ENCODE peak calls at places on chromosomes 13 and 19, in five cellular contexts. One of them, this sample, is unnamed.
A peak's percentile ranks its signal among the peaks of the same experiment; 100 is the strongest.

GRCh38 chr13:100630564-100630963 is 42.0 kb upstream of the GGACT start:
- DNase-seq in BJ: no peak
- DNase-seq in cardiac fibroblast: no peak
- DNase-seq in IMR-90: no peak
- DNase-seq in thoracic aorta: no peak
- DNase-seq in this sample: peak; percentile 27

GRCh38 chr13:107407074-107407473 is 808.3 kb downstream of the LIG4 start:
- DNase-seq in BJ: no peak
- DNase-seq in cardiac fibroblast: no peak
- DNase-seq in IMR-90: no peak
- DNase-seq in thoracic aorta: no peak
- DNase-seq in this sample: no peak

GRCh38 chr19:7348587-7349230 is at the start of gene ARHGEF18:
- DNase-seq in BJ: no peak
- DNase-seq in cardiac fibroblast: no peak
- DNase-seq in IMR-90: no peak
- DNase-seq in thoracic aorta: no peak
- DNase-seq in this sample: no peak

GRCh38 chr13:92808007-92808406 is 418.6 kb upstream of the GPC6 start:
- DNase-seq in BJ: no peak
- DNase-seq in cardiac fibroblast: no peak
- DNase-seq in IMR-90: peak; percentile 45
- DNase-seq in thoracic aorta: no peak
- DNase-seq in this sample: no peak

GRCh38 chr19:35085947-35086346 is 29.7 kb upstream of the FXYD3 start:
- DNase-seq in BJ: no peak
- DNase-seq in cardiac fibroblast: no peak
- DNase-seq in IMR-90: no peak
- DNase-seq in thoracic aorta: no peak
- DNase-seq in this sample: no peak

GRCh38 chr13:51479199-51479523 is 26.3 kb upstream of the INTS6 start:
- DNase-seq in BJ: no peak
- DNase-seq in cardiac fibroblast: peak; percentile 26
- DNase-seq in IMR-90: peak; percentile 71
- DNase-seq in thoracic aorta: no peak
- DNase-seq in this sample: peak; percentile 41

GRCh38 chr19:37970699-37971098 is 63.7 kb downstream of the SIPA1L3 start:
- DNase-seq in BJ: no peak
- DNase-seq in cardiac fibroblast: no peak
- DNase-seq in IMR-90: no peak
- DNase-seq in thoracic aorta: no peak
- DNase-seq in this sample: no peak

GRCh38 chr13:83183439-83184149 is 698.7 kb downstream of the SLITRK1 start:
- DNase-seq in BJ: no peak
- DNase-seq in cardiac fibroblast: no peak
- DNase-seq in IMR-90: no peak
- DNase-seq in thoracic aorta: no peak
- DNase-seq in this sample: no peak

GRCh38 chr19:32166238-32166637 is 179.2 kb upstream of the ZNF507 start:
- DNase-seq in BJ: no peak
- DNase-seq in cardiac fibroblast: no peak
- DNase-seq in IMR-90: no peak
- DNase-seq in thoracic aorta: no peak
- DNase-seq in this sample: no peak

GRCh38 chr13:87952377-87952776 is 281.2 kb downstream of the SLITRK5 start:
- DNase-seq in BJ: no peak
- DNase-seq in cardiac fibroblast: no peak
- DNase-seq in IMR-90: no peak
- DNase-seq in thoracic aorta: no peak
- DNase-seq in this sample: no peak

GRCh38 chr19:16067205-16067938 is 8.9 kb upstream of the TPM4 start:
- DNase-seq in BJ: no peak
- DNase-seq in cardiac fibroblast: peak; percentile 94
- DNase-seq in IMR-90: peak; percentile 87
- DNase-seq in thoracic aorta: peak; percentile 84
- DNase-seq in this sample: peak; percentile 88

GRCh38 chr19:35639321-35639639 is 2.3 kb upstream of the ETV2 start:
- DNase-seq in BJ: no peak
- DNase-seq in cardiac fibroblast: no peak
- DNase-seq in IMR-90: no peak
- DNase-seq in thoracic aorta: no peak
- DNase-seq in this sample: no peak

GRCh38 chr13:46476174-46476573 is 76.8 kb upstream of the LRCH1 start:
- DNase-seq in BJ: no peak
- DNase-seq in cardiac fibroblast: peak; percentile 28
- DNase-seq in IMR-90: no peak
- DNase-seq in thoracic aorta: no peak
- DNase-seq in this sample: no peak

GRCh38 chr13:33204130-33204927 is 81.2 kb downstream of the STARD13 start:
- DNase-seq in BJ: peak; percentile 82
- DNase-seq in cardiac fibroblast: peak; percentile 94
- DNase-seq in IMR-90: peak; percentile 90
- DNase-seq in thoracic aorta: peak; percentile 36
- DNase-seq in this sample: peak; percentile 91

GRCh38 chr19:57620673-57621348 is 6.8 kb downstream of the ZNF134 start:
- DNase-seq in BJ: no peak
- DNase-seq in cardiac fibroblast: peak; percentile 15
- DNase-seq in IMR-90: peak; percentile 15
- DNase-seq in thoracic aorta: no peak
- DNase-seq in this sample: peak; percentile 28

GRCh38 chr19:6250024-6250605 is 29.7 kb downstream of the MLLT1 start:
- DNase-seq in BJ: no peak
- DNase-seq in cardiac fibroblast: peak; percentile 36
- DNase-seq in IMR-90: peak; percentile 80
- DNase-seq in thoracic aorta: no peak
- DNase-seq in this sample: peak; percentile 77

GRCh38 chr13:29474991-29475390 is 120.5 kb downstream of the SLC7A1 start:
- DNase-seq in BJ: peak; percentile 33
- DNase-seq in cardiac fibroblast: peak; percentile 54
- DNase-seq in IMR-90: peak; percentile 91
- DNase-seq in thoracic aorta: no peak
- DNase-seq in this sample: peak; percentile 86

GRCh38 chr19:44718441-44719261 is 19.7 kb downstream of the CEACAM16 start:
- DNase-seq in BJ: no peak
- DNase-seq in cardiac fibroblast: peak; percentile 94
- DNase-seq in IMR-90: peak; percentile 56
- DNase-seq in thoracic aorta: peak; percentile 36
- DNase-seq in this sample: peak; percentile 35

GRCh38 chr13:52383362-52383761 is 22.6 kb downstream of the THSD1 start:
- DNase-seq in BJ: no peak
- DNase-seq in cardiac fibroblast: peak; percentile 30
- DNase-seq in IMR-90: peak; percentile 28
- DNase-seq in thoracic aorta: no peak
- DNase-seq in this sample: no peak

GRCh38 chr13:106602178-106602577 is 34.2 kb upstream of the ARGLU1 start:
- DNase-seq in BJ: no peak
- DNase-seq in cardiac fibroblast: no peak
- DNase-seq in IMR-90: no peak
- DNase-seq in thoracic aorta: no peak
- DNase-seq in this sample: no peak

GRCh38 chr19:325937-326565 is 18.5 kb downstream of the MIER2 start:
- DNase-seq in BJ: no peak
- DNase-seq in cardiac fibroblast: no peak
- DNase-seq in IMR-90: no peak
- DNase-seq in thoracic aorta: no peak
- DNase-seq in this sample: no peak

GRCh38 chr13:55815458-55816033 is 1325.2 kb upstream of the PRR20A start:
- DNase-seq in BJ: no peak
- DNase-seq in cardiac fibroblast: no peak
- DNase-seq in IMR-90: no peak
- DNase-seq in thoracic aorta: no peak
- DNase-seq in this sample: no peak

GRCh38 chr19:35879068-35879467 is 10.7 kb downstream of the APLP1 start:
- DNase-seq in BJ: no peak
- DNase-seq in cardiac fibroblast: no peak
- DNase-seq in IMR-90: no peak
- DNase-seq in thoracic aorta: no peak
- DNase-seq in this sample: no peak

GRCh38 chr19:48618278-48618915 is 581 bp downstream of the RPL18 start:
- DNase-seq in BJ: no peak
- DNase-seq in cardiac fibroblast: no peak
- DNase-seq in IMR-90: no peak
- DNase-seq in thoracic aorta: no peak
- DNase-seq in this sample: no peak

GRCh38 chr19:54164369-54165068 is 5.0 kb upstream of the LENG1 start:
- DNase-seq in BJ: no peak
- DNase-seq in cardiac fibroblast: peak; percentile 61
- DNase-seq in IMR-90: peak; percentile 22
- DNase-seq in thoracic aorta: no peak
- DNase-seq in this sample: no peak

GRCh38 chr13:86870388-86870966 is 800.7 kb upstream of the SLITRK5 start:
- DNase-seq in BJ: no peak
- DNase-seq in cardiac fibroblast: peak; percentile 22
- DNase-seq in IMR-90: peak; percentile 43
- DNase-seq in thoracic aorta: no peak
- DNase-seq in this sample: peak; percentile 45

GRCh38 chr13:91398413-91399188 is at the start of gene GPC5:
- DNase-seq in BJ: no peak
- DNase-seq in cardiac fibroblast: peak; percentile 53
- DNase-seq in IMR-90: peak; percentile 43
- DNase-seq in thoracic aorta: peak; percentile 4
- DNase-seq in this sample: peak; percentile 45

GRCh38 chr13:60311527-60311926 is 85.5 kb upstream of the TDRD3 start:
- DNase-seq in BJ: no peak
- DNase-seq in cardiac fibroblast: no peak
- DNase-seq in IMR-90: no peak
- DNase-seq in thoracic aorta: no peak
- DNase-seq in this sample: no peak

GRCh38 chr19:31146546-31147183 is 202.6 kb downstream of the TSHZ3 start:
- DNase-seq in BJ: no peak
- DNase-seq in cardiac fibroblast: no peak
- DNase-seq in IMR-90: no peak
- DNase-seq in thoracic aorta: no peak
- DNase-seq in this sample: no peak

GRCh38 chr19:46976845-46977320 is 42.8 kb upstream of the NPAS1 start:
- DNase-seq in BJ: peak; percentile 66
- DNase-seq in cardiac fibroblast: peak; percentile 79
- DNase-seq in IMR-90: peak; percentile 55
- DNase-seq in thoracic aorta: no peak
- DNase-seq in this sample: peak; percentile 57

GRCh38 chr19:4909172-4909896 is at the start of gene UHRF1:
- DNase-seq in BJ: no peak
- DNase-seq in cardiac fibroblast: no peak
- DNase-seq in IMR-90: no peak
- DNase-seq in thoracic aorta: no peak
- DNase-seq in this sample: peak; percentile 32

GRCh38 chr19:23436318-23436717 is 41.0 kb upstream of the ZNF91 start:
- DNase-seq in BJ: no peak
- DNase-seq in cardiac fibroblast: no peak
- DNase-seq in IMR-90: no peak
- DNase-seq in thoracic aorta: no peak
- DNase-seq in this sample: no peak

GRCh38 chr13:105202384-105202783 is 1333.1 kb downstream of the EFNB2 start:
- DNase-seq in BJ: no peak
- DNase-seq in cardiac fibroblast: peak; percentile 55
- DNase-seq in IMR-90: peak; percentile 47
- DNase-seq in thoracic aorta: no peak
- DNase-seq in this sample: peak; percentile 61

GRCh38 chr13:94309997-94310842 is 169.3 kb downstream of the DCT start:
- DNase-seq in BJ: peak; percentile 63
- DNase-seq in cardiac fibroblast: peak; percentile 86
- DNase-seq in IMR-90: peak; percentile 96
- DNase-seq in thoracic aorta: no peak
- DNase-seq in this sample: peak; percentile 76

GRCh38 chr13:80530902-80531301 is 190.0 kb upstream of the SPRY2 start:
- DNase-seq in BJ: no peak
- DNase-seq in cardiac fibroblast: no peak
- DNase-seq in IMR-90: no peak
- DNase-seq in thoracic aorta: no peak
- DNase-seq in this sample: no peak
- H3K4me3 ChIP-seq in BJ: no peak overlapping the region
- H3K4me3 ChIP-seq in cardiac fibroblast: no peak overlapping the region
- H3K4me3 ChIP-seq in IMR-90: no peak overlapping the region
- H3K4me3 ChIP-seq in thoracic aorta: no peak overlapping the region
- H3K4me3 ChIP-seq in this sample: no peak overlapping the region

DNA sequence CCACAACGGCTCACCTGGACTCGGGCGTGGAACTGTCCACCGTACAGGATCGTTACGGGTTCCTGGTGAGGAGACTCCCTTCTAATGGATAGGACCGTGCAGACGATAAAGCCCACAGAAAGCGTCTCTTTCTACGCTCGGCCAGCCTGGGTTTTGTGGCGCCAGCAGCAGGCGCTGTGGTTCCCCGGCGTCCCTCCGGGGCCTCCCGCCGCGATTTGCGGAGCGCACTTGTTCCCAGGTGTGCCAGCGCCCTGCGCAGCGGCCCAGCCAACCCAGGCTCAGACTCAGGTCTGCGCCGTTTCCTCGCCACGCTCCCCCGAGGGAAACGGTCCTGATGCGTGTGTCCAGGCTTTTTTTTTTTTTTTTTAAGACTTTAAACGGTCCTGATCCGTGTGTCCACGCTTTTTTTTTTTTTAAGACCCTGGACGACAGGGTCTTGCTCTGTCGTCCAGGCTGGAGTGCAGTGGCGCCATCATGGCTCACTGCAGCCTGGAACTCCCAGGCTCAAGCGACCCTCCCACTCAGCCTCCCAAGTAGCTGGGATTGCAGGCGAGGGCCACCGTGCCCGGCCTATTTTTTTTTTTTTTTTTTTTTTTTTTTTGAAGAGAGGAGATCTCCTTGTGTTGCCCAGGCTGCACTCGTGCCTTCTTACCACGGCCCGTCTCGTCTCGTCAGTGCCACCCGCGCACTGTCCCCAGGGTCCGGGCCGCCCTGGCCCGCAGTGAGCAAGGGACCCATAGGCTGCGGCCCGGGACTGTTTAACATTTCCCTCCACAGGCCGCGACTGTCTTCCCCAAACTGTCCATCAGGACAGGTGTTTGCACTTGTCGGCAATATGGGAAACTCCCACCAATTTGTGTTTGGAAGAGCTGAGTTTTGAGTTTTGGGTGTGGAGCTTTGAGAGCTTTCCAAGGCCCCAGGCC is 23.8 kb downstream of the GJA3 start:
- DNase-seq in BJ: no peak
- DNase-seq in cardiac fibroblast: no peak
- DNase-seq in IMR-90: no peak
- DNase-seq in thoracic aorta: no peak
- DNase-seq in this sample: no peak
- TF ChIP-seq CTCF in BJ: peak; percentile 53
- TF ChIP-seq CTCF in cardiac fibroblast: peak; percentile 40
- TF ChIP-seq CTCF in IMR-90: peak; percentile 23
- TF ChIP-seq CTCF in thoracic aorta: no peak
- TF ChIP-seq CTCF in this sample: peak; percentile 59

DNA sequence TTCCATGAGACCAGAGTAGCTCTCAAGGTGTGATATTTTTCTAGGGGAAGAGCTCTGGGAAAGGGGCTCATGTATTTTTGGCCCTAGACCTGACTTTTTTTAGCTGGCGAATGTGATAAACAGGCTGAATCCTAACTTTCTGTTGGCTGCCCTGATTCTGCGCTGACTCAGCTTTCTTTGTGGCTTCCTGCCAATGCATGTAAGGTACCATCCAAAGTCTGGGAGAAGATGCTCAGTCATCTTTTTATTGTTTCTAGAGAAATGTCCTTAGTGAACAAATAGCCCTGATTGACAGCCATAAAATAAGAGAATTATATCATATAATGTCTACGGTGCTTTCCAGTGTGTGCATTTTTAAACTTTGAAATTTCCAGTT is 113.6 kb upstream of the MBNL2 start:
- DNase-seq in BJ: no peak
- DNase-seq in cardiac fibroblast: peak; percentile 79
- DNase-seq in IMR-90: peak; percentile 49
- DNase-seq in thoracic aorta: no peak
- DNase-seq in this sample: peak; percentile 32
- H3K4me3 ChIP-seq in BJ: no peak overlapping the region
- H3K4me3 ChIP-seq in cardiac fibroblast: no peak overlapping the region
- H3K4me3 ChIP-seq in IMR-90: no peak overlapping the region
- H3K4me3 ChIP-seq in thoracic aorta: no peak overlapping the region
- H3K4me3 ChIP-seq in this sample: no peak overlapping the region

GRCh38 chr13:98707309-98707999 is 45.0 kb downstream of the SLC15A1 start:
- DNase-seq in BJ: no peak
- DNase-seq in cardiac fibroblast: no peak
- DNase-seq in IMR-90: no peak
- DNase-seq in thoracic aorta: no peak
- DNase-seq in this sample: no peak
- TF ChIP-seq CTCF in BJ: no peak
- TF ChIP-seq CTCF in cardiac fibroblast: no peak
- TF ChIP-seq CTCF in IMR-90: no peak
- TF ChIP-seq CTCF in thoracic aorta: no peak
- TF ChIP-seq CTCF in this sample: no peak